ENCODE peak calls at places on chromosomes 3 and 15, in four cellular contexts. One of them, this sample, is unnamed.

GRCh38 chr15:35327789-35328188 is 218.2 kb downstream of the DPH6 start:
- DNase-seq in GM12878: no peak
- DNase-seq in K562: no peak
- DNase-seq in HepG2: no peak
- DNase-seq in this sample: no peak

GRCh38 chr3:152737021-152737908 is 97.7 kb upstream of the P2RY1 start:
- DNase-seq in GM12878: peak; percentile 96
- DNase-seq in K562: peak; percentile 4
- DNase-seq in HepG2: no peak
- DNase-seq in this sample: no peak

GRCh38 chr15:91227062-91227461 is 127.0 kb downstream of the SV2B start:
- DNase-seq in GM12878: no peak
- DNase-seq in K562: no peak
- DNase-seq in HepG2: no peak
- DNase-seq in this sample: no peak

GRCh38 chr3:164453695-164454094 is 624.6 kb downstream of the SI start:
- DNase-seq in GM12878: no peak
- DNase-seq in K562: no peak
- DNase-seq in HepG2: no peak
- DNase-seq in this sample: no peak

GRCh38 chr3:122697952-122698625 is 17.4 kb downstream of the PARP14 start:
- DNase-seq in GM12878: peak; percentile 61
- DNase-seq in K562: no peak
- DNase-seq in HepG2: no peak
- DNase-seq in this sample: no peak

GRCh38 chr3:3189961-3190360 is 10.5 kb upstream of the CRBN start:
- DNase-seq in GM12878: no peak
- DNase-seq in K562: no peak
- DNase-seq in HepG2: no peak
- DNase-seq in this sample: no peak

GRCh38 chr3:27659279-27660021 is 62.7 kb downstream of the EOMES start:
- DNase-seq in GM12878: no peak
- DNase-seq in K562: peak; percentile 42
- DNase-seq in HepG2: peak; percentile 48
- DNase-seq in this sample: peak; percentile 76

GRCh38 chr15:43370975-43371974 is at the start of the genes TUBGCP4 and ZSCAN29:
- DNase-seq in GM12878: peak; percentile 34
- DNase-seq in K562: peak; percentile 91
- DNase-seq in HepG2: peak; percentile 83
- DNase-seq in this sample: peak; percentile 73

GRCh38 chr3:159144891-159145290 is 343.0 kb downstream of the MFSD1 start:
- DNase-seq in GM12878: no peak
- DNase-seq in K562: no peak
- DNase-seq in HepG2: no peak
- DNase-seq in this sample: no peak

GRCh38 chr3:54223063-54223462 is 100.7 kb downstream of the CACNA2D3 start:
- DNase-seq in GM12878: no peak
- DNase-seq in K562: no peak
- DNase-seq in HepG2: no peak
- DNase-seq in this sample: no peak

GRCh38 chr3:99637041-99637380 is 1.4 kb upstream of the COL8A1 start:
- DNase-seq in GM12878: no peak
- DNase-seq in K562: no peak
- DNase-seq in HepG2: no peak
- DNase-seq in this sample: no peak

GRCh38 chr15:27498700-27499099 is 527.7 kb downstream of the GABRG3 start:
- DNase-seq in GM12878: no peak
- DNase-seq in K562: peak; percentile 65
- DNase-seq in HepG2: no peak
- DNase-seq in this sample: no peak

GRCh38 chr3:7307410-7307809 is 446.5 kb downstream of the GRM7 start:
- DNase-seq in GM12878: no peak
- DNase-seq in K562: no peak
- DNase-seq in HepG2: no peak
- DNase-seq in this sample: no peak

GRCh38 chr3:172355836-172356235 is 92.4 kb downstream of the GHSR start:
- DNase-seq in GM12878: no peak
- DNase-seq in K562: no peak
- DNase-seq in HepG2: no peak
- DNase-seq in this sample: no peak

GRCh38 chr3:107208100-107208499 is 169.1 kb upstream of the CCDC54 start:
- DNase-seq in GM12878: no peak
- DNase-seq in K562: no peak
- DNase-seq in HepG2: no peak
- DNase-seq in this sample: no peak

GRCh38 chr3:60064210-60065178 is 1014.7 kb upstream of the CFAP20DC start:
- DNase-seq in GM12878: no peak
- DNase-seq in K562: peak; percentile 4
- DNase-seq in HepG2: no peak
- DNase-seq in this sample: no peak

GRCh38 chr3:43870110-43870509 is 179.4 kb downstream of the ABHD5 start:
- DNase-seq in GM12878: no peak
- DNase-seq in K562: no peak
- DNase-seq in HepG2: no peak
- DNase-seq in this sample: no peak

GRCh38 chr15:66456211-66456610 is 41.4 kb downstream of the SNAPC5 start:
- DNase-seq in GM12878: no peak
- DNase-seq in K562: no peak
- DNase-seq in HepG2: no peak
- DNase-seq in this sample: no peak

GRCh38 chr15:94070341-94071275 is 160.8 kb upstream of the MCTP2 start:
- DNase-seq in GM12878: no peak
- DNase-seq in K562: no peak
- DNase-seq in HepG2: no peak
- DNase-seq in this sample: no peak

GRCh38 chr15:31136016-31136415 is 34.5 kb upstream of the TRPM1 start:
- DNase-seq in GM12878: no peak
- DNase-seq in K562: peak; percentile 51
- DNase-seq in HepG2: peak; percentile 28
- DNase-seq in this sample: no peak

GRCh38 chr15:85852969-85853368 is 58.2 kb upstream of the KLHL25 start:
- DNase-seq in GM12878: no peak
- DNase-seq in K562: no peak
- DNase-seq in HepG2: no peak
- DNase-seq in this sample: no peak

GRCh38 chr3:142240708-142241107 is 15.3 kb upstream of the GK5 start:
- DNase-seq in GM12878: no peak
- DNase-seq in K562: no peak
- DNase-seq in HepG2: no peak
- DNase-seq in this sample: no peak
- TF ChIP-seq HDAC6 in GM12878: no peak
- TF ChIP-seq HDAC6 in K562: no peak
- TF ChIP-seq HDAC6 in HepG2: no peak
- TF ChIP-seq HDAC6 in this sample: no peak

DNA sequence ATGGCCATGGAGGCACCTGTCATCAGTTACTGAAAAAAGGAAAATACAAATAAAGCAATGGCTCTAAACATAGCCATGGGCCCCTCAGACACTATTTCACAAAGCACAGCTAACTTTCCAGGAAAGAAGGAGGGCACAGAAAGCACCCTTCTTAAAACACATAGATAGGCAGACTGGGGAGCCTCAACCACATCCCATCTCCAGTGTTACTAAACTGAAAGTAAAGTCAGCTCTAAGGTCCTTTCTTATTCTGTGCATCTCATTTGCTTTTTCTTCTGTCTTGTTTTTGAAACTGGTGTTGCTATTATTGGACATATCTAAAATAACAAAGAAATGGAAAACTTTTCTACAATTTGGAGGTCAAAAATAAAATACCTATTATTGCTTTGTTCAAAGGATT is 48.2 kb upstream of the STAC start:
- DNase-seq in GM12878: no peak
- DNase-seq in K562: no peak
- DNase-seq in HepG2: no peak
- DNase-seq in this sample: no peak
- H3K27ac ChIP-seq in GM12878: no peak overlapping the region
- H3K27ac ChIP-seq in K562: no peak overlapping the region
- H3K27ac ChIP-seq in HepG2: no peak overlapping the region
- H3K27ac ChIP-seq in this sample: no peak overlapping the region

DNA sequence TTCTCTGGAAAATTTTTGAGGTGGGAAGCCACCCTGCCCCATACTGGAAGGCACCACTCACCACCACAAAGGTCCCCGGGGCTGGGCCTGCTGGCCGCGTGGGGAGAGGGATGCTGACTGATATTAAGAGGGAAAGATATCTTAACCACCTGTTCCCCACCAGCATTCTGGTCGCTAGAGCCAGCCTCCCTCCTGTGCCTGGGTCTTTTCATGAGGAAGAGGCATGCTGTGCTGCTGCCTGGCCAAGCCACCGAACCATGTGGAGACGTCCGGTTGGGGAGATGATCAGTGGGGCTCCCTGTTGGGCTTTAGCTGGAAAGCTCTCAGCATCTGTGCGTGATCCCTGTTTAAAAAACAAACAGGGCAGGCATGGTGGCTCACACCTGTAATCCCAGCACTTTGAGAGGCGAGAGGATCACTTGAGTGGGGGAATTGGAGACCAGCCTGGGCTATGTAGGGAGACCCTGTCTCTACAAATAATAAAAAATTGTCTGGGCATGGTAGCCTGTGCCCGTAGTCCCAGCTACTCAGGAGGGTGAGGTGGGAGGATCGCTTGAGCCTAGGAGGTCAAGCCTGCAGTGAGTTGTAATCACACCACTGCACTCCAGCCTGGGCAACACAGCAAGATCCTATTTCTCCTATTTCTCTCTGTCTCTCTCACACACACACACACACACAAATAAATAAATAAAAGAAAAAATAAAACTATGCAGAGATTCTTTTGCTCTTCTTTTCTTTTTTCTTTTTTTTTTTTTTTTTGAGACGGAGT is 1.0 kb downstream of the KLHL18 start:
- DNase-seq in GM12878: no peak
- DNase-seq in K562: peak; percentile 62
- DNase-seq in HepG2: no peak
- DNase-seq in this sample: no peak
- TF ChIP-seq HDAC6 in GM12878: no peak
- TF ChIP-seq HDAC6 in K562: no peak
- TF ChIP-seq HDAC6 in HepG2: no peak
- TF ChIP-seq HDAC6 in this sample: no peak

GRCh38 chr3:48738144-48738536 is 21.1 kb upstream of the IP6K2 start:
- DNase-seq in GM12878: no peak
- DNase-seq in K562: no peak
- DNase-seq in HepG2: no peak
- DNase-seq in this sample: no peak
- H3K27ac ChIP-seq in GM12878: no peak overlapping the region
- H3K27ac ChIP-seq in K562: no peak overlapping the region
- H3K27ac ChIP-seq in HepG2: no peak overlapping the region
- H3K27ac ChIP-seq in this sample: no peak overlapping the region